ENCODE peak calls at places on chromosomes 16 and 17, in four cellular contexts. H, O, Z and L are unnamed samples.

GRCh38 chr17:49482144-49482817 is 12.8 kb upstream of the NGFR start:
- DNase-seq in O (peak; percentile 61), Z (peak; percentile 36), H (no peak), L (no peak)

GRCh38 chr16:66269631-66270332 is 96.7 kb upstream of the CDH5 start:
- DNase-seq in H (no peak), Z (no peak), O (no peak), L (no peak)

GRCh38 chr16:56425439-56425832 is at the start of gene AMFR:
- DNase-seq in H (peak; percentile 89), Z (peak; percentile 83), O (peak; percentile 96), L (peak; percentile 79)

GRCh38 chr16:10180771-10181163 is 1.5 kb downstream of the GRIN2A start:
- DNase-seq in O (peak; percentile 39), Z (peak; percentile 11), H (peak; percentile 50), L (no peak)

GRCh38 chr16:2079311-2079800 is 31.6 kb downstream of the TSC2 start:
- DNase-seq in O (no peak), Z (no peak), H (no peak), L (no peak)

GRCh38 chr16:89119661-89120141 is 26.0 kb downstream of the ACSF3 start:
- DNase-seq in O (no peak), Z (no peak), H (no peak), L (no peak)

GRCh38 chr17:66469890-66470289 is 167.5 kb downstream of the PRKCA start:
- DNase-seq in H (no peak), Z (peak; percentile 58), O (no peak), L (no peak)

GRCh38 chr16:23835390-23836077 is at the start of gene PRKCB:
- DNase-seq in H (peak; percentile 90), O (peak; percentile 62), Z (peak; percentile 1), L (peak; percentile 49)

GRCh38 chr17:50133028-50133768 is 3.2 kb upstream of the SAMD14 start:
- DNase-seq in Z (peak; percentile 77), O (peak; percentile 82), H (no peak), L (peak; percentile 48)

GRCh38 chr17:75828741-75829140 is 15.5 kb downstream of the UNC13D start:
- DNase-seq in H (no peak), Z (no peak), O (no peak), L (no peak)

DNA sequence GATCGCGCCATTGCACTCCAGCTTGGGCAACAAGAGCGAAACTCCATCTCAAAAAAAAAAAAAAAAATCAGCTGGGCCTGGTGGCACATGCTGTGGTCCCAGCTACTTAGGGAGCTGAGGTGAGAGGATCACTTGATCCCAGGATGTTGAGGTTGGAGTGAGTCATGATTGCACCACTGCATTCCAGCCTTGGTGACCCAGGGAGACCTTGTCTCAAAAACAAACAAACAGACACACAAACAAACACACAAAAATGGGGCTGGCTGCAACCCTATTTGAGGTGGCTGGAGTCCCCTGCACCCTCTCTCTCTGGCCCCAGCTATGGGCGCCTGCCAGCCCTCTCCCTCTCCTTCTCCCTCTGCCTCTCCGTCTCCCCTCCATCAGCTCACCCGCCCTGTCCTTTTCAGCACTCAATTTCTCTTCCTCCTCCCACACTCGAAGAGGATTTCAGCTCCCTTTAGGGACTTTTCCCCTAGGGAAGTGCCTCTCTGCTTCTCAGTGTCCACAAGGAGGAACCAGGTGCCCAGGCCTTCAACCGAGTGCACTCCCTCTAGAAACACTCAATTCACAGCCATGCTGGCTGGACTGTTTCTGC is 17.5 kb upstream of the TFAP4 start:
- DNase-seq in Z (peak; percentile 95), O (peak; percentile 78), H (no peak), L (peak; percentile 61)
- H3K9ac ChIP-seq in Z (no peak overlapping the region), O (peak overlapping the region; percentile 43), H (no peak overlapping the region), L (no peak overlapping the region)

GRCh38 chr17:77235370-77236080 is 94.8 kb downstream of the SEC14L1 start:
- DNase-seq in Z (peak; percentile 98), H (peak; percentile 93), O (peak; percentile 86), L (peak; percentile 90)
- H3K9ac ChIP-seq in Z (peak overlapping the region; percentile 85), H (peak overlapping the region; percentile 63), O (peak overlapping the region; percentile 66), L (peak overlapping the region; percentile 45)

DNA sequence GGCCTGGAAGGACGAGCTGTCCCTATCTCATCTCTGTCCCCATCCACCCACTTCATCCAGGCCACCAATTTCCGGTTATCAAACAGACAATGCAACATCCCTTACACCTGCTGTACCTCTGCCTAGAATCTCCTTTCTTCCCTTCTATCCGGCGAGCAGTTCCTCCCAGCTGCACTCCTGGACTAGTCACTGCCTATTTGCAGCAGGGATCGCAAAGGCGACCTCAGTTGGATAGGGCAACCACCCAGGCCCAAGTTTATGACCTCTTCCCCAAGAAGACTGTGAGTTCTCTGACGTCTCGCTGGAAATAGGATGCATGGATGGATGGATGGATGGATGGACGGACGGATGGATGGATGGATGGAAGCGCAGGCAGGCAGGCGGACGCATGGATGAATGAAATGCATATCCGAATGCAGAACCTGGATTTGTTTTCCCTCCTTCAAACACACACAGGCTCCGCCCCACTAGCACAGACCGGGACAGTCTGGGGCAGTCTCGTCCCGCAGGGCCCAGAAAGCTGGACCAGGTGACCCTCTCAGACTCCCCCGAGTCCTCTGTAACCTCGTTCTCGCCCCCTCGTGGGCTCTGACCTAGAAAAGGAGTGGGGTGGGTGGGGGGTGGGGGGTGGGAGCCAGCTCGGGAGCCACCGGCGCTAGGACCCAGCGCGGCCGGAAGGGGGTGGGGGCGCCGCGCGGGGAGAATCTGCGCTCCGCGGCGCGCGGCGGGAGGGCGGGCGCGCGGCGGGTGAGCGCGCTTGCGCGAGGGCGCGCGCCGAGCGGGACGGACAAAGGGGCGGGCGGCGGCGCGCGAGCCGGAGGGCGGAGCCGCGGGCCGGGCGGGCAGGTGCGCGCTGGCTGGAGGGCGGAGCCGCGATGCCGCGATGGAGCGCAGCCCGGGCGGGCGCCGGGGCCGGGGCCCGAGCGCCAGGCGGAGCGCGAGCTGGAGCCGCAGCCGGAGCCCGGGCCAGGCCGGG is at the start of gene SBK1:
- DNase-seq in H (peak; percentile 86), Z (peak; percentile 50), O (peak; percentile 67), L (peak; percentile 46)
- H3K9ac ChIP-seq in H (peak within 1 kb of the TSS; percentile 68), Z (peak within 1 kb of the TSS; percentile 43), O (no peak within 1 kb of the TSS), L (no peak within 1 kb of the TSS)

DNA sequence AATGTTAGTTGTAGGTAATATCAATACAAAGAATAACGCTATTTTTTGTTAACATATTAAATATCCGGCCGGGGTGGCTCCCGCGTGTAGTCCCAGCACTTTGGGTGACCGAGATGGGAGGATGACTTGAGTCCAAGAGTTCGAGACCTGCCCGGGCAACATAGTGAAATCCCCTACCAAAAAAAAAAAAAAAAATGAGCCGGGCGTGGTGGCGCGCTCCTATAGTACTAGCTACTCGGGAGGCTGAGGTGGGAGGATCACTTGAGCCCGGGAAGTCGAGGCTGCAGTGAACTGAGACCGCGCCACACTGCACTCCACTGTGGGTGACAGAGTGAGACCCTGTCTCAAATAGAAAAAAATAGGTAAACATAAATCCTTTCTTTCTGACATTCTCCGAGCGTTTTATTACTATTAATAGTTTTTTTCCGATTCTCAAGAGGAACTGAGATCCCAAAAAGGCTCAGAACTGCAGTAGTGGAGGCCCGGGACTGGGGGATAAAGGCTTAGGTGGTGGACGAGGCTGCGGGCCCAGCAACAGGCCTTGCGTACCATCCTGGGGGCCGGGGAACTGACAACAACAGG is 1.0 kb downstream of the N4BP1 start:
- DNase-seq in Z (no peak), H (no peak), O (peak; percentile 51), L (peak; percentile 22)
- H3K9ac ChIP-seq in Z (peak overlapping the region; percentile 90), H (peak overlapping the region; percentile 90), O (peak overlapping the region; percentile 92), L (peak overlapping the region; percentile 62)

DNA sequence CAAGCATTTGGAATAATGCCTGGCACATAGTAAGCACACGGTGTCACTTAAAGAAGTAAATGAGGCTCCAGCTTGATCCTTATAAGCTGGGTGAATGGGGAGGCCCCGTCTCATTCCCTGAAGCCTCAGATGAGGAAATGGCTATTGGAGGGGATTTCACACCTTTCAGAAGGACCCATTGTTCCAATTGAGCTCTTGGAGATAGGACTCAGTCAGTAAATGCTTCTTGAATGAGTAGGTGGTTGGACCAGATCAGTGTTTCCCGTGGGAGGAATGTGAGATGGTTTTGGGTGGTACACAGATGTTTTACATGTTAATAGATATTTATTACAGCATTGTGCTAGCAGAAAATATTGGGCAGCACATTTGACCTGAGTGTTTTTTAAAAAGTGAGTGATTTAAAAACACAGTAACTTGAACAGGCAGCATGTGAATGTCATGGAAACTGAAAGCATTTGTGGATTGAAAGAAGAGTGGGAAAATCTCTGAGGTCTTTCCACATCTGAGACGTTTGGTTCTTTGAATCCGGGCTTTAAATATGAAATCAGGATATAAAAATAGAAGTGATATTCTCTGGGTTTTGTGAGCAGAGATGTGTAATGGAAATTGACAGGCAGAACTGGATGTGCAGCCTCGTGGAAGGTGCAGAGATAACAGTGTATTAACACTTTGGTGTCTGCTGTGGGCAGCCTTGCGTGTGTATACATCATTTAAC is 36.4 kb upstream of the ARHGAP17 start:
- DNase-seq in O (peak; percentile 70), Z (peak; percentile 73), H (no peak), L (peak; percentile 76)
- H3K9ac ChIP-seq in O (peak overlapping the region; percentile 36), Z (peak overlapping the region; percentile 75), H (no peak overlapping the region), L (no peak overlapping the region)

GRCh38 chr17:8018436-8018835 is 16.0 kb downstream of the GUCY2D start:
- DNase-seq in H (no peak), O (no peak), Z (no peak), L (no peak)

GRCh38 chr17:8020776-8021564 is 17.9 kb upstream of the ALOX15B start:
- DNase-seq in Z (no peak), O (no peak), H (no peak), L (no peak)

GRCh38 chr17:8020251-8020650 is 17.8 kb downstream of the GUCY2D start:
- DNase-seq in Z (no peak), O (no peak), H (no peak), L (no peak)

GRCh38 chr17:8019161-8019560 is 16.7 kb downstream of the GUCY2D start:
- DNase-seq in O (no peak), H (no peak), Z (no peak), L (no peak)

DNA sequence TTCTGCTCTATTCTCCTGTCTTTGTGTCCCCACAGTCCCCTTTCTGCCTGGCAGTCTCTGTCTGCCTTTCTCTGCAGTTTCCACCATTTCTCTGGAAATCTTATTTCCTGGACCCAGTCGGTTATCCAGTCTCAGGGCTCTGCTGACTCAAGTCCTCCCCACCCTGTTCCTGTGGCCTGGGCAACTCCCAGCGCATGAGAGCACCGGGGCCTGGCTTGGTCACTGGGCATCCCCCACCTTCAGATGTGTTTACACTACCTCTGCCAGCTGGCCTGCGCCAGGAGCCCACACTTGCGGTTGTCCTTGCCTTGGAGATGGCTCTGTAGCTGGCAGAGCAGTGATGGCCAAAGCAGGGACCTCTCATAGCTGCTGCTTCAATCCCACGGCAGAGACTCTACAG is 17.2 kb downstream of the GUCY2D start:
- DNase-seq in Z (no peak), O (peak; percentile 76), H (no peak), L (no peak)
- H3K9ac ChIP-seq in Z (peak overlapping the region; percentile 53), O (peak overlapping the region; percentile 28), H (no peak overlapping the region), L (no peak overlapping the region)